ENCODE peak calls at places on chromosomes 12 and 14, in seven cellular contexts. U is iPS DF 6.9, D is HCT116, I is GM23338, W is AG04450, N is heart right ventricle, E is gastrocnemius medialis. J is an unnamed sample.

GRCh38 chr14:67514203-67514607 is 18.9 kb upstream of the PLEKHH1 start:
- DNase-seq in U (no peak), D (no peak), I (peak), W (no peak), N (no peak), E (no peak), J (no peak)

GRCh38 chr12:92022093-92022492 is 123.6 kb downstream of the BTG1 start:
- DNase-seq in U (no peak), D (no peak), I (no peak), W (no peak), N (no peak), E (no peak), J (no peak)

GRCh38 chr12:118164798-118165486 is 29.0 kb downstream of the PEBP1 start:
- DNase-seq in U (peak), D (peak), I (peak), W (no peak), N (no peak), E (no peak), J (no peak)

GRCh38 chr12:117119592-117120198 is 20.5 kb upstream of the TESC start:
- DNase-seq in U (peak), D (peak), I (peak), W (no peak), N (no peak), E (peak), J (no peak)

GRCh38 chr12:70240677-70241076 is 2.6 kb upstream of the CNOT2 start:
- DNase-seq in U (no peak), D (no peak), I (no peak), W (no peak), N (no peak), E (no peak), J (no peak)

GRCh38 chr12:92079054-92079385 is 66.6 kb downstream of the BTG1 start:
- DNase-seq in U (no peak), D (no peak), I (no peak), W (no peak), N (no peak), E (no peak), J (no peak)

GRCh38 chr14:72958548-72958947 is 32.3 kb downstream of the DCAF4 start:
- DNase-seq in U (no peak), D (no peak), I (no peak), W (no peak), N (no peak), E (no peak), J (no peak)

GRCh38 chr14:70789961-70790360 is 19.4 kb downstream of the MAP3K9 start:
- DNase-seq in U (no peak), D (no peak), I (no peak), W (no peak), N (no peak), E (no peak), J (no peak)

GRCh38 chr12:112161711-112162110 is 36.4 kb downstream of the TRAFD1 start:
- DNase-seq in U (no peak), D (no peak), I (no peak), W (no peak), N (no peak), E (no peak), J (no peak)

GRCh38 chr12:50394469-50395029 is 1.9 kb downstream of the FAM186A start:
- DNase-seq in U (no peak), D (no peak), I (no peak), W (no peak), N (no peak), E (no peak), J (no peak)

GRCh38 chr14:26004342-26004741 is 593.5 kb downstream of the NOVA1 start:
- DNase-seq in U (no peak), D (no peak), I (no peak), W (no peak), N (no peak), E (no peak), J (no peak)

GRCh38 chr14:55607386-55607785 is 27.4 kb downstream of the KTN1 start:
- DNase-seq in U (no peak), D (no peak), I (no peak), W (no peak), N (no peak), E (no peak), J (no peak)

GRCh38 chr12:93894391-93895095 is 217.4 kb downstream of the CRADD start:
- DNase-seq in U (no peak), D (no peak), I (no peak), W (no peak), N (peak), E (peak), J (peak)

GRCh38 chr14:72948481-72949138 is 22.3 kb downstream of the DCAF4 start:
- DNase-seq in U (no peak), D (peak), I (peak), W (peak), N (peak), E (peak), J (peak)

GRCh38 chr14:80211143-80212024 is at the start of gene DIO2:
- DNase-seq in U (no peak), D (no peak), I (peak), W (no peak), N (peak), E (peak), J (peak)

GRCh38 chr12:110243227-110243626 is 37.8 kb upstream of the ATP2A2 start:
- DNase-seq in U (no peak), D (no peak), I (no peak), W (no peak), N (no peak), E (no peak), J (no peak)

GRCh38 chr12:1580526-1580925 is 13.9 kb downstream of the FBXL14 start:
- DNase-seq in U (no peak), D (no peak), I (no peak), W (no peak), N (no peak), E (no peak), J (no peak)

GRCh38 chr12:121762269-121762668 is 31.2 kb downstream of the RHOF start:
- DNase-seq in U (no peak), D (no peak), I (no peak), W (no peak), N (no peak), E (no peak), J (no peak)

GRCh38 chr12:87953257-87953860 is 75.8 kb downstream of the C12orf50 start:
- DNase-seq in U (no peak), D (peak), I (peak), W (peak), N (no peak), E (no peak), J (peak)

GRCh38 chr12:28415755-28416154 is 225.5 kb downstream of the CCDC91 start:
- DNase-seq in U (no peak), D (no peak), I (peak), W (peak), N (no peak), E (no peak), J (no peak)

GRCh38 chr12:14776236-14776959 is 26.9 kb downstream of the WBP11 start:
- DNase-seq in U (no peak), D (no peak), I (no peak), W (no peak), N (no peak), E (no peak), J (no peak)

GRCh38 chr14:68922886-68923285 is 56.2 kb downstream of the ACTN1 start:
- DNase-seq in U (no peak), D (no peak), I (no peak), W (no peak), N (no peak), E (no peak), J (no peak)

GRCh38 chr14:68921666-68922065 is 57.4 kb downstream of the ACTN1 start:
- DNase-seq in U (no peak), D (no peak), I (peak), W (no peak), N (no peak), E (no peak), J (no peak)

GRCh38 chr14:68919129-68919927 is 59.8 kb downstream of the ACTN1 start:
- DNase-seq in U (no peak), D (no peak), I (no peak), W (no peak), N (no peak), E (no peak), J (no peak)

GRCh38 chr14:68922201-68922613 is 56.9 kb downstream of the ACTN1 start:
- DNase-seq in U (no peak), D (no peak), I (no peak), W (no peak), N (peak), E (no peak), J (no peak)

GRCh38 chr14:68921049-68921448 is 58.1 kb downstream of the ACTN1 start:
- DNase-seq in U (no peak), D (no peak), I (no peak), W (no peak), N (no peak), E (no peak), J (no peak)
- H3K27ac ChIP-seq in U (no peak), D (no peak), I (no peak), W (no peak), N (peak), E (no peak), J (no peak)

GRCh38 chr14:99259327-99259726 is 12.7 kb downstream of the BCL11B start:
- DNase-seq in U (no peak), D (no peak), I (no peak), W (no peak), N (no peak), E (no peak), J (no peak)

GRCh38 chr14:99258341-99258781 is 13.6 kb downstream of the BCL11B start:
- DNase-seq in U (no peak), D (no peak), I (peak), W (no peak), N (no peak), E (no peak), J (no peak)

GRCh38 chr14:99260652-99261551 is 11.1 kb downstream of the BCL11B start:
- DNase-seq in U (no peak), D (no peak), I (no peak), W (no peak), N (no peak), E (no peak), J (no peak)

GRCh38 chr14:99258884-99259283 is 13.1 kb downstream of the BCL11B start:
- DNase-seq in U (no peak), D (no peak), I (no peak), W (no peak), N (no peak), E (no peak), J (no peak)

DNA sequence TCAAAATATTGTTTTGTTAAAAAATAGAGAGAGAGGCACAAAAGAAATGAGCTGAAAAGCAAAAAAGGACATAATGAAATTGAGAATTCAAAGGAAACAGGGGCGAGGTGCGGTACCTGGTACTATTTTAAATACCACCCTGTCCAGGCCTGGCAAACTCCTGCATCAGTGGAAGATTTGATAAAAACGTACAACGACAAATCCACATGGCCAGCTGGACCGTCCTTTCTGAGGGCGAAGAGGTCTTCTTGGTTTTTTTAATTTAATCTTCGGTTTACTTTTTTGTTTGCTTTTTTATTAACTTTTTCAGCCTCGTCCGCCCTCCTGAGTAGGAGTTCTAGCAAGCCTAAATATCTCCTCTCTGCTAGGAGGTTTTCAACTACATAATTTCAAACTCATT is 11.9 kb downstream of the BCL11B start:
- DNase-seq in U (no peak), D (no peak), I (no peak), W (no peak), N (no peak), E (no peak), J (no peak)
- H3K27ac ChIP-seq in U (no peak), D (no peak), I (peak), W (no peak), N (no peak), E (no peak), J (no peak)

GRCh38 chr14:96205994-96206392 is 1.4 kb downstream of the BDKRB2 start:
- DNase-seq in U (no peak), D (no peak), I (no peak), W (no peak), N (no peak), E (no peak), J (no peak)

GRCh38 chr14:96204151-96205058 is at the start of gene BDKRB2:
- DNase-seq in U (no peak), D (peak), I (peak), W (peak), N (peak), E (peak), J (peak)

GRCh38 chr14:96203635-96204034 is 1.0 kb upstream of the BDKRB2 start:
- DNase-seq in U (no peak), D (no peak), I (no peak), W (no peak), N (no peak), E (no peak), J (no peak)

GRCh38 chr14:96206461-96206860 is 1.8 kb downstream of the BDKRB2 start:
- DNase-seq in U (no peak), D (no peak), I (no peak), W (no peak), N (no peak), E (no peak), J (no peak)

GRCh38 chr14:96205059-96205993 is 687 bp downstream of the BDKRB2 start:
- DNase-seq in U (no peak), D (no peak), I (no peak), W (no peak), N (no peak), E (no peak), J (no peak)
- H3K27ac ChIP-seq in U (no peak), D (no peak), I (no peak), W (peak), N (peak), E (peak), J (no peak)

GRCh38 chr12:2772370-2772769 is 22.4 kb upstream of the FKBP4 start:
- DNase-seq in U (no peak), D (no peak), I (no peak), W (no peak), N (no peak), E (no peak), J (no peak)
- H3K27ac ChIP-seq in U (no peak), D (no peak), I (no peak), W (no peak), N (no peak), E (no peak), J (no peak)

GRCh38 chr14:53273671-53274072 is 120.5 kb upstream of the DDHD1 start:
- DNase-seq in U (no peak), D (no peak), I (peak), W (no peak), N (peak), E (no peak), J (no peak)
- H3K27ac ChIP-seq in U (no peak), D (no peak), I (no peak), W (no peak), N (no peak), E (no peak), J (no peak)

DNA sequence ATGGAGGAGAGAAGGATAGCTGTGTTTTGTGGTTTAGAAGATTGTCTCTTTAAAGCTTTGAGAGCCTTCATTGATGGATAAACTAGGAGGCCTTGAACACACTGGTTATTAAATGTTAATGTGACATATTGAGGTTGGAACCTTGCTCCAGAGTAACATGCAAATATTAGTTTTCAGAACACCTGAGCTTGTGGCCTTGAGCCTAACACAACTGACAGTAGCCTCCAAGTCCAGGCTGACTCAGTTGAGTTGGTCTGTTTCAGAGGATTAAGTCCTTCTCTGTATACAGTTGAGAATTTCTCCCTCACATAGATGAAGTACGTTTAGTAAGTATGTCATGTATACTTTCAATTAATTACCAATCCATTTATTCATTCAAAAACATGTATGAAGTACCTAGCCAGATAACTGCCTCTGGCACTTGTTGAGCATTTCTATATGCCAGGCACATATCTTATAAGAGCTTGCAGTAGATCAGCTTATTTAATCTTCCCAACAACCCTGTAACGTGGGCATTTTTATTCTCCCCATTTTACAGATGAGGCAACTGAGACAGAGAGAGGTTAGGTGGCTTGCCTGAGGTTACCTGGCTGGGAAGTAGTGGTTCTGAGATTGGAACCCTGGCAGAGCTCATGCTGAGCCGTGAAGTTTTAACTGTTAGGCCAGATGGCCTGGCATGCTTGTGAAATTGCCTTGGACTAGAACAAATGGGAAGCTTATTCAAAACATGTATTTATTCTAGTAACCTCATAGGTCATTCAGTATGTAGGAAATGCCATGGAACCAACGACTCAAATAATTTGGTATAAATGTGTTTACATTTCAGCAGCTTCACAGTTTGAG is 63.6 kb downstream of the ELK3 start:
- DNase-seq in U (no peak), D (no peak), I (no peak), W (no peak), N (no peak), E (no peak), J (no peak)
- H3K27ac ChIP-seq in U (no peak), D (no peak), I (peak), W (peak), N (peak), E (no peak), J (peak)

J was measured in caudate nucleus.